ENCODE peak calls at places on chromosome 9, in four cellular contexts. I is HepG2, E is K562, R is GM12878. N is an unnamed sample.

GRCh38 chr9:128138001-128138400 is 10.5 kb upstream of the PTGES2 start:
- DNase-seq in I (no peak), E (no peak), R (no peak), N (no peak)

GRCh38 chr9:136695435-136695895 is 8.2 kb upstream of the AGPAT2 start:
- DNase-seq in I (no peak), E (no peak), R (no peak), N (no peak)

GRCh38 chr9:108156270-108156998 is 666.9 kb upstream of the KLF4 start:
- DNase-seq in I (no peak), E (peak; percentile 73), R (no peak), N (no peak)

GRCh38 chr9:97060796-97061195 is 21.9 kb upstream of the CTSV start:
- DNase-seq in I (no peak), E (no peak), R (no peak), N (no peak)

GRCh38 chr9:20591223-20591622 is 31.1 kb downstream of the MLLT3 start:
- DNase-seq in I (no peak), E (no peak), R (no peak), N (no peak)

GRCh38 chr9:86494644-86495081 is 140.5 kb upstream of the TUT7 start:
- DNase-seq in I (no peak), E (no peak), R (no peak), N (no peak)

GRCh38 chr9:38621434-38622082 is 1.2 kb upstream of the ANKRD18A start:
- DNase-seq in I (peak; percentile 3), E (no peak), R (no peak), N (peak; percentile 45)

GRCh38 chr9:133540336-133541025 is 6.0 kb downstream of the ADAMTSL2 start:
- DNase-seq in I (no peak), E (peak; percentile 29), R (peak; percentile 13), N (no peak)

GRCh38 chr9:123500336-123500735 is 144.3 kb downstream of the CRB2 start:
- DNase-seq in I (no peak), E (no peak), R (no peak), N (no peak)

GRCh38 chr9:128611600-128612394 is 44.9 kb downstream of the DYNC2I2 start:
- DNase-seq in I (no peak), E (no peak), R (no peak), N (no peak)

GRCh38 chr9:34451545-34451944 is 6.8 kb downstream of the FAM219A start:
- DNase-seq in I (no peak), E (peak; percentile 58), R (no peak), N (no peak)

GRCh38 chr9:136546697-136547481 is 1.0 kb upstream of the NOTCH1 start:
- DNase-seq in I (no peak), E (no peak), R (no peak), N (no peak)

GRCh38 chr9:16864741-16865434 is 5.6 kb downstream of the BNC2 start:
- DNase-seq in I (no peak), E (no peak), R (no peak), N (no peak)

GRCh38 chr9:136437839-136438547 is 1.7 kb downstream of the INPP5E start:
- DNase-seq in I (no peak), E (no peak), R (no peak), N (no peak)

GRCh38 chr9:128786681-128787582 is at the start of gene TBC1D13:
- DNase-seq in I (peak; percentile 75), E (peak; percentile 94), R (peak; percentile 31), N (peak; percentile 91)

GRCh38 chr9:130869250-130869649 is 27.4 kb downstream of the QRFP start:
- DNase-seq in I (no peak), E (no peak), R (no peak), N (no peak)

GRCh38 chr9:13688223-13688989 is 408.9 kb upstream of the MPDZ start:
- DNase-seq in I (no peak), E (no peak), R (no peak), N (peak; percentile 11)

GRCh38 chr9:133768859-133769510 is 30.8 kb upstream of the SARDH start:
- DNase-seq in I (peak; percentile 83), E (peak; percentile 63), R (no peak), N (peak; percentile 70)

GRCh38 chr9:72935595-72935994 is 17.3 kb downstream of the ALDH1A1 start:
- DNase-seq in I (no peak), E (no peak), R (no peak), N (no peak)

GRCh38 chr9:82475584-82476328 is 487.2 kb downstream of the SPATA31D1 start:
- DNase-seq in I (no peak), E (no peak), R (no peak), N (no peak)

GRCh38 chr9:114339130-114339908 is 9.7 kb downstream of the ORM2 start:
- DNase-seq in I (peak; percentile 35), E (peak; percentile 86), R (peak; percentile 46), N (peak; percentile 70)

GRCh38 chr9:137319434-137319975 is 17.4 kb upstream of the NRARP start:
- DNase-seq in I (no peak), E (peak; percentile 7), R (no peak), N (no peak)

GRCh38 chr9:101275671-101276250 is 109.0 kb downstream of the BAAT start:
- DNase-seq in I (no peak), E (no peak), R (no peak), N (no peak)

GRCh38 chr9:5429873-5430564 is 7.7 kb downstream of the PLGRKT start:
- DNase-seq in I (no peak), E (no peak), R (no peak), N (no peak)

GRCh38 chr9:129081388-129081889 is 528 bp downstream of the DOLPP1 start:
- DNase-seq in I (no peak), E (peak; percentile 94), R (peak; percentile 15), N (no peak)

GRCh38 chr9:89436963-89437625 is 60.8 kb downstream of the SEMA4D start:
- DNase-seq in I (no peak), E (no peak), R (no peak), N (no peak)

GRCh38 chr9:128724744-128725211 is 851 bp upstream of the ZDHHC12 start:
- DNase-seq in I (peak; percentile 20), E (peak; percentile 92), R (peak; percentile 32), N (peak; percentile 80)

GRCh38 chr9:79026311-79026710 is 545.5 kb upstream of the TLE4 start:
- DNase-seq in I (no peak), E (no peak), R (peak; percentile 41), N (no peak)

GRCh38 chr9:36158122-36158521 is 11.1 kb upstream of the CCIN start:
- DNase-seq in I (no peak), E (no peak), R (no peak), N (no peak)

GRCh38 chr9:127004946-127005769 is 90.6 kb downstream of the RALGPS1 start:
- DNase-seq in I (no peak), E (no peak), R (peak; percentile 98), N (no peak)
- TF ChIP-seq ETV6 in I (no peak), E (no peak), R (peak; percentile 78), N (no peak)

DNA sequence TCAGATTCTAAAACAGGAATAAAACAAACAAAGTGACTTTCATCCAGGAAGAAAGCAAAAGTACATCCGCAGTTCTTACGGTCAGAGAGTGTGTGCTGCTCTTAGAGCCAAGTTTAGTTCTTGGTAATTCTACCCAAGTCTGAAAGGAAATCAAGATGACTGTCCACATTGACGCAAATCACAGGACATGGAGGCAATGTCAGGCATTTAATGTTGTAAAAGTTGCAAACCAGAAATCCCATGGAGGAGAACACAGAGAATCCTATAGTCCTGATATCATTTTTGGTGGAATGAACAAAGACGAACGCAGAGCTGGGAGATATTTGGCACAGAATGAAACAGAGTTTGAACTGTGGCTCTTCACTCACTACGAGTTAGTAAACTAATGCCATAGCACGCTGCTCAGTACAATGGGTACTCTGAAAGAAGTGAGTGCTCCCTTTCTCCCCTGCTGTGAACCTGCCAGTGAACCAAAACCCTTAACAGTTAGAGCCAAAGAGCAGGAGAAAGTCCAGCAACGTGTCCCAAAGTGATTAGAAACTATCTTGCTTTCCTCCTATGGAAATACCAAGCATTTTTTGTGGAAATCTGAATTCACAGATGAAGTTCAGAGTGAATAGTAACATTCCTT is 74.3 kb downstream of the MUSK start:
- DNase-seq in I (no peak), E (no peak), R (no peak), N (peak; percentile 19)
- TF ChIP-seq ETV6 in I (no peak), E (no peak), R (no peak), N (no peak)

GRCh38 chr9:90641868-90642558 is 611 bp downstream of the DIRAS2 start:
- DNase-seq in I (no peak), E (no peak), R (no peak), N (no peak)

GRCh38 chr9:90641090-90641489 is 1.5 kb downstream of the DIRAS2 start:
- DNase-seq in I (no peak), E (no peak), R (no peak), N (no peak)

GRCh38 chr9:90647843-90648242 is 5.2 kb upstream of the DIRAS2 start:
- DNase-seq in I (no peak), E (no peak), R (no peak), N (no peak)

GRCh38 chr9:90645721-90646120 is 3.1 kb upstream of the DIRAS2 start:
- DNase-seq in I (no peak), E (no peak), R (no peak), N (no peak)

DNA sequence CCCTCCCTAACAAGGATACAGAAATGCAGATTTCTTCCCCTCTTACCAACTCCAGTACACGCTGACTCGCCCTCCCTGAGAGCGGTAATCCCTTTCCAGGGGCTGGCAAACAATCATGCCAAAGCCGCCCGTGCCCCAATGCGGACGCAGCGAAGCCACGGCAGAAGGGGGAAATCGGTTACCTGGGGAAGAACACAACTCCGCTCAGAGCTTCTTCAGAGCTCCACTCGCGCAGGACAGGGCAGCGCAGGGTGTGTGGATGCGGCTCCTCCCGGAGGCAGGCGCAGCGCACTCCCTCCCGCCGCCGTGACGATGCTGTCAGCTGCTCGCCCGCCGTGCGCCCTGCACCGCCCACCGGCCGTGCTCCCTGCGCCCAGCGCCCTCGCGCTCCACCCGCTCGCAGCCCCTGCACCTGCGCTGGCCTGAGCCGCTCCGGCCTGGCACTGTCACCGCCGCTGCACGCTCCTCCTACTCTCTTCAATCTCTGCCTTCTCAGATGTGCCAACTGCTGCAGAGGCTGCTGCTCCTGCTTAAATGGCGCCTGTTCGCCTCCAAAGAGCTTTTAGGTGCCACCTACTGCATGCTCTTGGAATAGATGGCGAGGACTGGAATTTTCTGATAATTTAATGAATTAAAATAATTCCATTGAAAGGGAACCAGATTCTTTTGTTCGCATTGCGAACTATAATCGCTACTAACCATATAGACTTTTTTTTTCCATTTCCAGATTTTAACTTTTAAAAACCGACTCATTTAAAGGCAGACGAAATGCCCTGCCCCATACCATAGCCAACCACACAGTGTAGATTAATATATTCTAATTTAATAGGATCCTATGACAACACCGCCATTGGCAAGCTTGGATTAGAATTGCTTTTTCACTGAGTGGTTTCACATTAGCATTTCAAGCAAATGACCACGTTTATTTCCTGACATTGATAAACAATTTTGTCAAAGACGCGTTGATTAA is at the start of gene DIRAS2:
- DNase-seq in I (no peak), E (no peak), R (no peak), N (peak; percentile 78)
- TF ChIP-seq ETV6 in I (no peak), E (no peak), R (no peak), N (no peak)

DNA sequence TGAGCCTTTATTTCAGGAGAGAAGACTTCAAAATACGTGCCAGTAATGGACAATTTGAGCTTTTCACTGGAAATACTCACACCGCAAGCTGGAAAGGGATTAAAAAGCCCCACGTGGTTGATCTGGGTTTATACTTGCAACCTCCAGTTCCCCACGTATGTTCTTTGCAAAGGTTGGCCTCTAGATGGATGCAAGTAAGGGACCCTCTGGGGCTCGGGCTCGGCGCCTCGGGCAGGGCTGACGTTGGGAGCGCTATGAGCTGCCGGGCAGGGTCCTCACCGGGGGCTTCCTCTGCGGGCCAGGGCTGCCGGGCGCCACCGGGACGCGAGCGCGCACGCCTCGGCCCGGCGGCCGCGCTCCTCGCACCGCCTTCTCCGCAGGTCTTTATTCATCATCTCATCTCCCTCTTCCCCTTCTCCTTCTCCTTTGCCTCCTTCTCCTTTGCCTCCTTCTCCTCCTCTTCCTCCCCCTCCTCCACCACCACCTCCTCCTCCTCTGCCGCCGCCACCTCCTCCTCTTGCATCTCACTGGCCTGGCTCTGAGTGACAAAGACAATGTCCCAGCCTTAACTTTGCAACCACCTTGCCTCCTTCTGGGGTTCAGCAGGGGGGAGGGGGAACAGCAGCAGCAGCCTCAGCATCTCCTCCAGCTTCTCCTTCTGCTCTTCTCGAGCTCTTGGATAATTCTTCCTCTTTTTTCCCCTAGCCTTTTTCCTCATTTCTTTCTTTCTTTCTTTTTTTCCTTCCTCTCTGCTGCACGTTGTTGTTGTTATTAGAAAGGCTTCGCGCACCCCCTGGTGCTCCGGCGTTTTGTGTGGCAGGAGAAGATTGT is 636 bp upstream of the ZNF462 start:
- DNase-seq in I (no peak), E (no peak), R (no peak), N (peak; percentile 59)
- TF ChIP-seq ETV6 in I (no peak), E (no peak), R (no peak), N (no peak)